ENCODE peak calls at places on chromosomes 4 and X, in five cellular contexts. H, G, E, A and V are unnamed samples.

GRCh38 chr4:182768821-182769220 is 148.4 kb downstream of the DCTD start:
- DNase-seq in H (no peak), G (no peak), E (peak), A (peak), V (peak)

GRCh38 chr4:25347971-25348370 is 29.1 kb upstream of the ANAPC4 start:
- DNase-seq in H (no peak), G (no peak), E (no peak), A (no peak), V (no peak)

GRCh38 chr4:1045193-1045594 is 33.8 kb downstream of the FGFRL1 start:
- DNase-seq in H (no peak), G (no peak), E (no peak), A (no peak), V (no peak)

GRCh38 chr4:89837385-89837995 is 529 bp upstream of the SNCA start:
- DNase-seq in H (peak), G (peak), E (no peak), A (peak), V (peak)

GRCh38 chr4:1815096-1815996 is 22.3 kb downstream of the FGFR3 start:
- DNase-seq in H (no peak), G (no peak), E (no peak), A (no peak), V (no peak)

GRCh38 chrX:108072746-108073145 is 18.6 kb downstream of the PSMD10 start:
- DNase-seq in H (no peak), G (no peak), E (no peak), A (no peak), V (no peak)

GRCh38 chr4:138948918-138949317 is 66.7 kb upstream of the NOCT start:
- DNase-seq in H (no peak), G (no peak), E (no peak), A (peak), V (no peak)

GRCh38 chr4:84582302-84582987 is 482 bp upstream of the CDS1 start:
- DNase-seq in H (peak), G (peak), E (peak), A (peak), V (peak)

GRCh38 chr4:152352645-152353116 is 183.2 kb downstream of the FBXW7 start:
- DNase-seq in H (peak), G (peak), E (peak), A (peak), V (peak)

GRCh38 chrX:49166914-49167739 is 4.6 kb downstream of the MAGIX start:
- DNase-seq in H (no peak), G (peak), E (peak), A (peak), V (peak)

GRCh38 chr4:152572417-152573086 is 36.7 kb upstream of the FBXW7 start:
- DNase-seq in H (no peak), G (no peak), E (no peak), A (no peak), V (no peak)

GRCh38 chr4:113316879-113317278 is 267.4 kb downstream of the ANK2 start:
- DNase-seq in H (no peak), G (no peak), E (peak), A (no peak), V (no peak)

GRCh38 chr4:23888421-23889319 is 1.2 kb downstream of the PPARGC1A start:
- DNase-seq in H (peak), G (no peak), E (peak), A (no peak), V (no peak)

GRCh38 chr4:7821245-7822165 is 118.2 kb downstream of the AFAP1 start:
- DNase-seq in H (no peak), G (no peak), E (no peak), A (no peak), V (no peak)

GRCh38 chrX:55008571-55009358 is 8.6 kb downstream of the APEX2 start:
- DNase-seq in H (no peak), G (no peak), E (no peak), A (peak), V (no peak)

GRCh38 chr4:8315343-8316250 is 46.0 kb downstream of the HTRA3 start:
- DNase-seq in H (peak), G (peak), E (peak), A (peak), V (no peak)

GRCh38 chr4:2006956-2007653 is 1.7 kb downstream of the NELFA start:
- DNase-seq in H (no peak), G (no peak), E (no peak), A (no peak), V (no peak)

GRCh38 chr4:28469387-28469786 is 1608.7 kb downstream of the STIM2 start:
- DNase-seq in H (no peak), G (no peak), E (no peak), A (no peak), V (no peak)

GRCh38 chr4:8908206-8908893 is 36.7 kb upstream of the HMX1 start:
- DNase-seq in H (no peak), G (peak), E (no peak), A (no peak), V (no peak)

GRCh38 chrX:19342331-19342906 is 1.3 kb upstream of the PDHA1 start:
- DNase-seq in H (no peak), G (no peak), E (no peak), A (no peak), V (peak)

GRCh38 chr4:182932651-182933050 is 15.5 kb upstream of the DCTD start:
- DNase-seq in H (no peak), G (no peak), E (no peak), A (no peak), V (no peak)

GRCh38 chr4:114200026-114200425 is 220.6 kb upstream of the ARSJ start:
- DNase-seq in H (no peak), G (no peak), E (no peak), A (no peak), V (no peak)

GRCh38 chr4:155011163-155011825 is 197.1 kb upstream of the NPY2R start:
- DNase-seq in H (no peak), G (no peak), E (no peak), A (no peak), V (no peak)

GRCh38 chr4:188657365-188657764 is 518.1 kb downstream of the TRIML1 start:
- DNase-seq in H (no peak), G (no peak), E (no peak), A (peak), V (no peak)

GRCh38 chr4:106019771-106020170 is 124.5 kb downstream of the NPNT start:
- DNase-seq in H (no peak), G (no peak), E (no peak), A (no peak), V (no peak)

GRCh38 chrX:31070057-31070468 is 1.8 kb downstream of the FTHL17 start:
- DNase-seq in H (no peak), G (no peak), E (no peak), A (no peak), V (no peak)

GRCh38 chrX:72060196-72060974 is 71.3 kb downstream of the RTL5 start:
- DNase-seq in H (no peak), G (no peak), E (peak), A (peak), V (peak)

GRCh38 chr4:54433686-54434085 is 204.6 kb downstream of the PDGFRA start:
- DNase-seq in H (no peak), G (no peak), E (peak), A (peak), V (peak)